ENCODE peak calls at places on chromosomes 3 and 15, in six cellular contexts. K is Peyer's patch, F is NCI-H2227 treated with DMSO at 0.1 percent for 48 hours, D is thoracic aorta, N is EH, B is NCI-H1694 treated with DMSO at 0.1 percent for 48 hours. V is an unnamed sample.

GRCh38 chr15:89409184-89409992 is 74.8 kb upstream of the POLG start:
- DNase-seq in K (no peak), F (no peak), D (no peak), N (no peak), B (no peak), V (no peak)

GRCh38 chr3:81816473-81817260 is 55.2 kb upstream of the GBE1 start:
- DNase-seq in K (no peak), F (no peak), D (no peak), N (peak), B (no peak), V (no peak)

GRCh38 chr3:126419886-126420786 is 25.4 kb downstream of the CFAP100 start:
- DNase-seq in K (no peak), F (no peak), D (no peak), N (peak), B (no peak), V (no peak)

GRCh38 chr3:57826952-57827723 is 71.0 kb downstream of the SLMAP start:
- DNase-seq in K (no peak), F (no peak), D (no peak), N (no peak), B (no peak), V (no peak)

GRCh38 chr15:82177291-82178010 is 85.1 kb downstream of the EFL1 start:
- DNase-seq in K (no peak), F (no peak), D (no peak), N (peak), B (no peak), V (no peak)

GRCh38 chr3:51389423-51390183 is 1.5 kb upstream of the RBM15B start:
- DNase-seq in K (peak), F (no peak), D (no peak), N (peak), B (no peak), V (peak)

GRCh38 chr3:39150803-39151631 is 2.4 kb downstream of the CSRNP1 start:
- DNase-seq in K (peak), F (no peak), D (peak), N (peak), B (no peak), V (peak)

GRCh38 chr3:69425249-69425648 is 39.4 kb upstream of the FRMD4B start:
- DNase-seq in K (no peak), F (no peak), D (no peak), N (peak), B (no peak), V (no peak)

GRCh38 chr3:355622-356021 is 159.1 kb downstream of the CHL1 start:
- DNase-seq in K (no peak), F (no peak), D (no peak), N (no peak), B (no peak), V (no peak)

V was measured in substantia nigra.